ENCODE peak calls at places on chromosome 6, in seven cellular contexts. U is SK-N-SH, E is GM12892, R is HepG2, A is H1, N is GM12878, J is K562. M is an unnamed sample.

GRCh38 chr6:169288591-169288990 is 34.9 kb upstream of the THBS2 start:
- DNase-seq in U (no peak), E (no peak), R (no peak), A (no peak), N (no peak), J (no peak), M (no peak)

GRCh38 chr6:45710304-45710821 is 305.3 kb downstream of the CLIC5 start:
- DNase-seq in U (no peak), E (peak; percentile 20), R (no peak), A (no peak), N (peak; percentile 62), J (no peak), M (no peak)

GRCh38 chr6:131331146-131331545 is 195.9 kb downstream of the AKAP7 start:
- DNase-seq in U (no peak), E (no peak), R (no peak), A (no peak), N (no peak), J (no peak), M (no peak)

GRCh38 chr6:169779896-169780295 is 28.5 kb downstream of the ERMARD start:
- DNase-seq in U (no peak), E (no peak), R (no peak), A (peak; percentile 6), N (no peak), J (no peak), M (no peak)

GRCh38 chr6:129774697-129775447 is 64.9 kb upstream of the ARHGAP18 start:
- DNase-seq in U (peak; percentile 64), E (no peak), R (peak; percentile 85), A (peak; percentile 85), N (no peak), J (peak; percentile 80), M (no peak)

GRCh38 chr6:19864285-19864684 is 27.1 kb downstream of the ID4 start:
- DNase-seq in U (no peak), E (no peak), R (no peak), A (no peak), N (no peak), J (no peak), M (no peak)

GRCh38 chr6:158564243-158565121 is 4.6 kb downstream of the TMEM181 start:
- DNase-seq in U (no peak), E (no peak), R (no peak), A (no peak), N (no peak), J (no peak), M (no peak)

GRCh38 chr6:138455746-138456392 is 43.4 kb downstream of the NHSL1 start:
- DNase-seq in U (no peak), E (no peak), R (no peak), A (no peak), N (peak; percentile 77), J (no peak), M (peak; percentile 20)

GRCh38 chr6:163761491-163761890 is 347.0 kb downstream of the QKI start:
- DNase-seq in U (no peak), E (no peak), R (no peak), A (no peak), N (no peak), J (no peak), M (no peak)

GRCh38 chr6:165552248-165552736 is 110.7 kb downstream of the PDE10A start:
- DNase-seq in U (no peak), E (no peak), R (no peak), A (no peak), N (no peak), J (no peak), M (no peak)

GRCh38 chr6:97068211-97068610 is 143.7 kb downstream of the KLHL32 start:
- DNase-seq in U (peak; percentile 22), E (no peak), R (peak; percentile 3), A (no peak), N (no peak), J (peak; percentile 14), M (no peak)

GRCh38 chr6:52352239-52353008 is 9.5 kb upstream of the PAQR8 start:
- DNase-seq in U (no peak), E (no peak), R (peak; percentile 98), A (no peak), N (peak; percentile 79), J (peak; percentile 31), M (no peak)
- TF ChIP-seq TAF1 in U (no peak), E (no peak), R (no peak), A (no peak), N (no peak), J (no peak), M (no peak)

DNA sequence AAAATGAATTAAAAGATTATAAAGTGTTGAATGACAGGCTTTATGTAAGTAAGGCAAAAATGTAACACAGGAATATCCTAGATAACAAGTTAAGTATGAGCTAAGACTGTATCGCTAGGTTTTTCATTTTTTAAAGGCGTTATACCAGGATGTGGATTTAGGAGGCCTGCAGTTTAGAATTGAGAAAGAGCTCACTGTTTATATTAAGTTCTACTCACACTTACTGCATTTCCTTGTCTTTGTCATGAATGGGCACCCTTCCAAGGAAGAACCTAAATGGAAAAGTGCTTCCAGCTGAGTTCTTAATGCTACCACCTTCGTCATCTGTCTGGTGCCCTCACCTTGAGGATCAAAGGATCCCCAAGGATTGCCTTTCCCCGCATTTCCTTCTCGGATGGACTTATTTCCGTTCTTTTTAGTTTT is 148.7 kb downstream of the SOX4 start:
- DNase-seq in U (no peak), E (no peak), R (no peak), A (no peak), N (no peak), J (no peak), M (no peak)
- TF ChIP-seq TAF1 in U (no peak), E (no peak), R (no peak), A (no peak), N (no peak), J (no peak), M (no peak)

GRCh38 chr6:27138398-27138797 is 109.1 kb upstream of the PRSS16 start:
- DNase-seq in U (no peak), E (no peak), R (no peak), A (no peak), N (no peak), J (no peak), M (no peak)

GRCh38 chr6:27139753-27140522 is 107.6 kb upstream of the PRSS16 start:
- DNase-seq in U (no peak), E (no peak), R (no peak), A (peak; percentile 49), N (no peak), J (no peak), M (no peak)

GRCh38 chr6:27141013-27141412 is 106.5 kb upstream of the PRSS16 start:
- DNase-seq in U (no peak), E (no peak), R (no peak), A (no peak), N (no peak), J (no peak), M (no peak)

GRCh38 chr6:27136978-27137814 is 110.3 kb upstream of the PRSS16 start:
- DNase-seq in U (no peak), E (no peak), R (peak; percentile 61), A (no peak), N (no peak), J (no peak), M (no peak)

GRCh38 chr6:27138837-27139752 is 108.4 kb upstream of the PRSS16 start:
- DNase-seq in U (peak; percentile 77), E (no peak), R (no peak), A (peak; percentile 92), N (peak; percentile 95), J (peak; percentile 74), M (no peak)
- TF ChIP-seq TAF1 in U (peak; percentile 71), E (peak; percentile 60), R (no peak), A (peak; percentile 99), N (peak; percentile 84), J (peak; percentile 80), M (peak; percentile 73)

GRCh38 chr6:123527406-123527805 is 109.3 kb downstream of the TRDN start:
- DNase-seq in U (no peak), E (no peak), R (no peak), A (no peak), N (no peak), J (no peak), M (no peak)

GRCh38 chr6:123526128-123526527 is 110.6 kb downstream of the TRDN start:
- DNase-seq in U (no peak), E (no peak), R (no peak), A (no peak), N (no peak), J (no peak), M (no peak)

GRCh38 chr6:123533862-123534261 is 102.9 kb downstream of the TRDN start:
- DNase-seq in U (no peak), E (no peak), R (no peak), A (no peak), N (no peak), J (no peak), M (no peak)

GRCh38 chr6:123529058-123529457 is 107.7 kb downstream of the TRDN start:
- DNase-seq in U (no peak), E (no peak), R (no peak), A (no peak), N (no peak), J (no peak), M (no peak)

GRCh38 chr6:123529843-123530242 is 106.9 kb downstream of the TRDN start:
- DNase-seq in U (no peak), E (no peak), R (no peak), A (no peak), N (no peak), J (peak; percentile 50), M (no peak)
- TF ChIP-seq TAF1 in U (no peak), E (no peak), R (no peak), A (no peak), N (no peak), J (no peak), M (no peak)

DNA sequence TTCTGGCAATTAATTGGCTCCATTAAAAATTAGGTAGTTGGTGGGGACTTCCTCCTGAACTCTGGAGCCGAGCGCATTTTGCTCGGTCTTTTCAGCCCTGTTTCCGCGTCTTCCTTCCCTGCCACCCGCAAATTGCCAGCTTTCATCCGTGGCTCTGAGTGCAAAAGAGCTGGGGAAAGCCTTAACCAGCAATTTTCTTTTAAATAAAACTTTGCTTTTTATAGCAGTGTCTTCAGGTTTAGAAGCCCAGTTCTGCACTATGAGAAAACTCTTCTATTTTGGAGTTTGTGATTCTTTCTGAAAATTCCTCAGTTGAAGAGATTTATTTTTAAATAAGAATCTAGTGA is 671 bp downstream of the KCTD20 start:
- DNase-seq in U (no peak), E (no peak), R (no peak), A (no peak), N (no peak), J (no peak), M (peak; percentile 10)
- TF ChIP-seq TAF1 in U (no peak), E (no peak), R (no peak), A (no peak), N (no peak), J (no peak), M (no peak)

GRCh38 chr6:83594936-83595335 is 82.6 kb downstream of the PRSS35 start:
- DNase-seq in U (no peak), E (no peak), R (no peak), A (no peak), N (no peak), J (no peak), M (no peak)

GRCh38 chr6:83601119-83601518 is 88.8 kb downstream of the PRSS35 start:
- DNase-seq in U (no peak), E (no peak), R (no peak), A (no peak), N (no peak), J (no peak), M (no peak)

GRCh38 chr6:83600531-83600930 is 88.2 kb downstream of the PRSS35 start:
- DNase-seq in U (no peak), E (no peak), R (no peak), A (no peak), N (no peak), J (no peak), M (no peak)

GRCh38 chr6:83593395-83593785 is 81.1 kb downstream of the PRSS35 start:
- DNase-seq in U (no peak), E (no peak), R (no peak), A (no peak), N (no peak), J (no peak), M (no peak)

GRCh38 chr6:83597511-83597910 is 85.2 kb downstream of the PRSS35 start:
- DNase-seq in U (no peak), E (no peak), R (no peak), A (no peak), N (no peak), J (no peak), M (no peak)
- TF ChIP-seq TAF1 in U (no peak), E (no peak), R (no peak), A (no peak), N (no peak), J (no peak), M (no peak)

M was measured in GM12891.